ENCODE peak calls at places on chromosomes 1 and 21, in four cellular contexts. R is suprapubic skin; N is Peyer's patch; C is CD8-positive, alpha-beta T cell. U is an unnamed sample.

GRCh38 chr1:2212542-2213491 is 15.3 kb upstream of the SKI start:
- DNase-seq in R (peak; percentile 96), N (peak; percentile 54), C (no peak), U (no peak)

GRCh38 chr1:231395051-231395995 is 26.8 kb downstream of the EGLN1 start:
- DNase-seq in R (no peak), N (no peak), C (no peak), U (no peak)

GRCh38 chr1:84721152-84721551 is 30.9 kb upstream of the SSX2IP start:
- DNase-seq in R (no peak), N (no peak), C (no peak), U (no peak)

GRCh38 chr1:12554521-12555305 is 63.3 kb downstream of the DHRS3 start:
- DNase-seq in R (peak; percentile 62), N (no peak), C (no peak), U (peak; percentile 75)

GRCh38 chr1:206790502-206791250 is 18.4 kb upstream of the IL10 start:
- DNase-seq in R (no peak), N (no peak), C (no peak), U (no peak)

GRCh38 chr1:44511769-44512168 is 106.7 kb downstream of the RNF220 start:
- DNase-seq in R (no peak), N (no peak), C (no peak), U (no peak)

GRCh38 chr1:202811296-202812175 is 782 bp downstream of the PCAT6 start:
- DNase-seq in R (peak; percentile 74), N (peak; percentile 44), C (no peak), U (no peak)

GRCh38 chr1:172343246-172344099 is 77.0 kb upstream of the C1orf105 start:
- DNase-seq in R (no peak), N (no peak), C (no peak), U (no peak)

GRCh38 chr1:7613106-7613850 is 157.8 kb upstream of the VAMP3 start:
- DNase-seq in R (no peak), N (no peak), C (no peak), U (no peak)

GRCh38 chr1:203480084-203480483 is 4.5 kb downstream of the PRELP start:
- DNase-seq in R (no peak), N (no peak), C (no peak), U (no peak)

GRCh38 chr1:8706291-8706690 is 111.1 kb downstream of the RERE start:
- DNase-seq in R (no peak), N (no peak), C (no peak), U (no peak)

GRCh38 chr1:2593251-2593878 is 6.8 kb downstream of the PRXL2B start:
- DNase-seq in R (peak; percentile 60), N (no peak), C (no peak), U (no peak)

GRCh38 chr1:64581786-64582185 is 111.9 kb downstream of the CACHD1 start:
- DNase-seq in R (no peak), N (no peak), C (no peak), U (no peak)

GRCh38 chr1:29368936-29369932 is 132.9 kb downstream of the PTPRU start:
- DNase-seq in R (no peak), N (no peak), C (no peak), U (no peak)
- TF ChIP-seq CTCF in R (no peak), N (no peak), C (no peak), U (no peak)

DNA sequence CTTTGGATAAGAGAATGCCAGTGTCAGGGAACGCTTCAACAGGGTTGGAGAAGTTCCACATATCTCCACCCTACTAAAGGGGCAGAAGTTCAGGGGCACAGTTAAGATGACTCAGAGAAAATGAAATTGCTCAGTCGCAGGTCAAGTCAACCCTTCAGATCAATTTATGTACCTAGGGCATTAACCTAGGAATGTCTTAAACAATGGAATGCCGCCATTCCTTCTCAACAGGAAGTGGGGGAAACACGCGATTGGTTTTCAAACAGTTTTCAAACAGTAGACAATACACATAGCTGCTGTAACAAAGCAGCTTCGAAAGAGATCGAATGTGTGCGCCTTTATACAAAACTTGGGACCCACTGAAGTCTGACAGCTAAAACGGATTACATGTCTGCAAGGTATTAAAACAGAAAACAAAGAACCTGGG is 899 bp downstream of the SLC25A24 start:
- DNase-seq in R (no peak), N (no peak), C (no peak), U (no peak)
- TF ChIP-seq CTCF in R (no peak), N (no peak), C (no peak), U (peak; percentile 9)

GRCh38 chr1:204854286-204854685 is 16.4 kb upstream of the NFASC start:
- DNase-seq in R (no peak), N (no peak), C (no peak), U (no peak)
- TF ChIP-seq CTCF in R (no peak), N (no peak), C (no peak), U (no peak)

DNA sequence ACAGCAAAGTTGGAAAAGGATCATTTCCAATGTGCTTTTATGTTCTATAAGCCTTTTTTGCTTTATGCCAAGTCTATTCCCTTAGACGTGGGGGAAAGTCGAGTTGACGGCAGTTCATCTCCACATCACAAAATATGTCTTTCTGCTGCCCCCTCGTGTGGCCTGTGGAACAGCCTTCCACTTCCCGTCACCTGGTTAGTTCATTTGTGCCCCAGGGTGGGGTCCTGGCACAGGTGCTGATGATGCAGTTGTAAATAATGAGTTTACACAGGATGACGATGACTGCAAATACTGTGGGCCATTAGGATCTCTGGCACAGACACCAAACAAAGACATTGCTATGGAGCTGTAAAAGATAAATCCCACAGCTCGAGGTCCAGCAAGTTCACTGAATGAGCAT is 10.0 kb upstream of the OTUD3 start:
- DNase-seq in R (no peak), N (no peak), C (no peak), U (no peak)
- TF ChIP-seq CTCF in R (no peak), N (no peak), C (no peak), U (peak; percentile 31)

GRCh38 chr21:35441868-35442582 is 392.9 kb upstream of the RUNX1 start:
- DNase-seq in R (no peak), N (no peak), C (no peak), U (no peak)

GRCh38 chr21:35438643-35439404 is 389.7 kb upstream of the RUNX1 start:
- DNase-seq in R (no peak), N (peak; percentile 33), C (no peak), U (no peak)

GRCh38 chr21:35437941-35438340 is 388.8 kb upstream of the RUNX1 start:
- DNase-seq in R (no peak), N (no peak), C (no peak), U (no peak)

DNA sequence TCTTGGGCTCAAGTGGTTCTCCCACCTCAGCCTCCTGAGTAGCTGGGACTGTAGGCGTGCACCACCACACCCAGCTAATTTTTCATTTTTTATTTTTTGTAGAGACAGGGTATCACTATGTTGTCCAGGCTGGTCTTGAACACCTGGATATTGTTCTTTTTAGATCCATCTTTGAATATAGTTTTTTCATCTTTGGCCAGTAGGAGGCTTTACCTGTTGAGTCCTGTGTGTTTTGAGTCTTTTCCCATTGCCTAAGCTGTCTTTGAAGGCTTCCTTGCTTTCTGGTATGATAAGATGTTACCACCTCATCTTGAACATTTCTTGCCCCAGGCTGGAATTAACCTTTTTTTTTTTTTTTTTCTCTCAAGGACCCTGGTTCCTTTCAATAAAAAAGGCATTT is 387.8 kb upstream of the RUNX1 start:
- DNase-seq in R (no peak), N (no peak), C (no peak), U (no peak)
- TF ChIP-seq CTCF in R (no peak), N (no peak), C (no peak), U (peak; percentile 24)

GRCh38 chr1:215819114-215819513 is 252.0 kb downstream of the KCTD3 start:
- DNase-seq in R (no peak), N (no peak), C (no peak), U (no peak)

GRCh38 chr1:215830221-215830620 is 263.1 kb downstream of the KCTD3 start:
- DNase-seq in R (no peak), N (no peak), C (no peak), U (no peak)

DNA sequence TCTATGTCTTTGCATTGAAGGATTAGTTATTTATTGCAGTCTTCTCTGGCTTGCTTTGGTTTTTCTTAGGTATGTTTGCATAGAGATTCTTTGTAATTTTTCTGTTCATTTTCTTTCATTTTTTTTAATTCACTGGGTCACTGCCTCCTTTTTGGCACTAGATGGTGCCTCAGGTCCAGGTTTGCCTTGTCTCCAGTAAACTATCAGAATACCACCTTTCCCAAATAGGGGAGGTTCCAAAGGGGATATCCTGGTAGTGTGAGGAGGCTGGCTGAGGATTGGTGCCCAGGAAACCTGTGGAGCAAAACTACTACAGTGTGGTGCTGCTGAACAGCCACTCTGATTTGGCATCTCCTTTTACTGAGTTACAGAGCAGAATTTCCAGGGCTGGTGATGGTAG is 257.1 kb downstream of the KCTD3 start:
- DNase-seq in R (no peak), N (no peak), C (no peak), U (no peak)
- TF ChIP-seq CTCF in R (no peak), N (no peak), C (no peak), U (peak; percentile 58)

GRCh38 chr1:59707216-59707615 is 107.5 kb upstream of the HOOK1 start:
- DNase-seq in R (no peak), N (no peak), C (no peak), U (no peak)

GRCh38 chr1:59703918-59704378 is 110.8 kb upstream of the HOOK1 start:
- DNase-seq in R (no peak), N (no peak), C (no peak), U (no peak)

GRCh38 chr1:59704721-59705120 is 110.0 kb upstream of the HOOK1 start:
- DNase-seq in R (no peak), N (no peak), C (no peak), U (no peak)

GRCh38 chr1:59703226-59703917 is 111.4 kb upstream of the HOOK1 start:
- DNase-seq in R (no peak), N (no peak), C (no peak), U (no peak)

GRCh38 chr1:59705849-59706599 is 108.7 kb upstream of the HOOK1 start:
- DNase-seq in R (no peak), N (no peak), C (no peak), U (no peak)
- TF ChIP-seq CTCF in R (no peak), N (no peak), C (no peak), U (no peak)

U was measured in chondrocyte.